ENCODE peak calls at places on chromosomes 11 and 22, in seven cellular contexts. One of them, this sample, is unnamed.

GRCh38 chr11:104254347-104254746 is 90.4 kb upstream of the PDGFD start:
- DNase-seq in activated T-helper 1 cell treated with anti-CD3 and anti-CD28 coated beads, Interleukin-2, amount 50 U/mL, for 16 hours: no peak
- DNase-seq in activated naive CD8-positive, alpha-beta T cell treated with anti-CD3 and anti-CD28 coated beads, Interleukin-2, amount 50 U/mL, for 24 hours: peak
- DNase-seq in T follicular helper cell: no peak
- DNase-seq in non-pigmented ciliary epithelial cell: peak
- DNase-seq in cerebellar nuclear complex: no peak
- DNase-seq in GM18507: peak
- DNase-seq in this sample: no peak

GRCh38 chr11:12123177-12123576 is 12.8 kb downstream of the MICAL2 start:
- DNase-seq in activated T-helper 1 cell treated with anti-CD3 and anti-CD28 coated beads, Interleukin-2, amount 50 U/mL, for 16 hours: no peak
- DNase-seq in activated naive CD8-positive, alpha-beta T cell treated with anti-CD3 and anti-CD28 coated beads, Interleukin-2, amount 50 U/mL, for 24 hours: no peak
- DNase-seq in T follicular helper cell: no peak
- DNase-seq in non-pigmented ciliary epithelial cell: no peak
- DNase-seq in cerebellar nuclear complex: no peak
- DNase-seq in GM18507: no peak
- DNase-seq in this sample: no peak

GRCh38 chr11:83540112-83540675 is 254.0 kb upstream of the CCDC90B start:
- DNase-seq in activated T-helper 1 cell treated with anti-CD3 and anti-CD28 coated beads, Interleukin-2, amount 50 U/mL, for 16 hours: no peak
- DNase-seq in activated naive CD8-positive, alpha-beta T cell treated with anti-CD3 and anti-CD28 coated beads, Interleukin-2, amount 50 U/mL, for 24 hours: no peak
- DNase-seq in T follicular helper cell: no peak
- DNase-seq in non-pigmented ciliary epithelial cell: no peak
- DNase-seq in cerebellar nuclear complex: no peak
- DNase-seq in GM18507: no peak
- DNase-seq in this sample: no peak

GRCh38 chr11:19259487-19260345 is 19.0 kb upstream of the E2F8 start:
- DNase-seq in activated T-helper 1 cell treated with anti-CD3 and anti-CD28 coated beads, Interleukin-2, amount 50 U/mL, for 16 hours: peak
- DNase-seq in activated naive CD8-positive, alpha-beta T cell treated with anti-CD3 and anti-CD28 coated beads, Interleukin-2, amount 50 U/mL, for 24 hours: peak
- DNase-seq in T follicular helper cell: peak
- DNase-seq in non-pigmented ciliary epithelial cell: no peak
- DNase-seq in cerebellar nuclear complex: no peak
- DNase-seq in GM18507: peak
- DNase-seq in this sample: peak

GRCh38 chr11:120564573-120565301 is 53.2 kb downstream of the GRIK4 start:
- DNase-seq in activated T-helper 1 cell treated with anti-CD3 and anti-CD28 coated beads, Interleukin-2, amount 50 U/mL, for 16 hours: peak
- DNase-seq in activated naive CD8-positive, alpha-beta T cell treated with anti-CD3 and anti-CD28 coated beads, Interleukin-2, amount 50 U/mL, for 24 hours: peak
- DNase-seq in T follicular helper cell: no peak
- DNase-seq in non-pigmented ciliary epithelial cell: no peak
- DNase-seq in cerebellar nuclear complex: no peak
- DNase-seq in GM18507: peak
- DNase-seq in this sample: no peak

GRCh38 chr22:23796461-23796860 is 9.7 kb downstream of the SMARCB1 start:
- DNase-seq in activated T-helper 1 cell treated with anti-CD3 and anti-CD28 coated beads, Interleukin-2, amount 50 U/mL, for 16 hours: no peak
- DNase-seq in activated naive CD8-positive, alpha-beta T cell treated with anti-CD3 and anti-CD28 coated beads, Interleukin-2, amount 50 U/mL, for 24 hours: no peak
- DNase-seq in T follicular helper cell: no peak
- DNase-seq in non-pigmented ciliary epithelial cell: no peak
- DNase-seq in cerebellar nuclear complex: no peak
- DNase-seq in GM18507: no peak
- DNase-seq in this sample: no peak

GRCh38 chr22:27347951-27348350 is 453.6 kb downstream of the MN1 start:
- DNase-seq in activated T-helper 1 cell treated with anti-CD3 and anti-CD28 coated beads, Interleukin-2, amount 50 U/mL, for 16 hours: no peak
- DNase-seq in activated naive CD8-positive, alpha-beta T cell treated with anti-CD3 and anti-CD28 coated beads, Interleukin-2, amount 50 U/mL, for 24 hours: no peak
- DNase-seq in T follicular helper cell: no peak
- DNase-seq in non-pigmented ciliary epithelial cell: no peak
- DNase-seq in cerebellar nuclear complex: no peak
- DNase-seq in GM18507: no peak
- DNase-seq in this sample: no peak

GRCh38 chr11:74546752-74547151 is 45.6 kb upstream of the POLD3 start:
- DNase-seq in activated T-helper 1 cell treated with anti-CD3 and anti-CD28 coated beads, Interleukin-2, amount 50 U/mL, for 16 hours: no peak
- DNase-seq in activated naive CD8-positive, alpha-beta T cell treated with anti-CD3 and anti-CD28 coated beads, Interleukin-2, amount 50 U/mL, for 24 hours: no peak
- DNase-seq in T follicular helper cell: no peak
- DNase-seq in non-pigmented ciliary epithelial cell: no peak
- DNase-seq in cerebellar nuclear complex: no peak
- DNase-seq in GM18507: no peak
- DNase-seq in this sample: no peak

GRCh38 chr22:31895317-31896133 is 48.8 kb upstream of the YWHAH start:
- DNase-seq in activated T-helper 1 cell treated with anti-CD3 and anti-CD28 coated beads, Interleukin-2, amount 50 U/mL, for 16 hours: no peak
- DNase-seq in activated naive CD8-positive, alpha-beta T cell treated with anti-CD3 and anti-CD28 coated beads, Interleukin-2, amount 50 U/mL, for 24 hours: no peak
- DNase-seq in T follicular helper cell: no peak
- DNase-seq in non-pigmented ciliary epithelial cell: no peak
- DNase-seq in cerebellar nuclear complex: no peak
- DNase-seq in GM18507: no peak
- DNase-seq in this sample: no peak

GRCh38 chr11:114061053-114062049 is 1.8 kb downstream of the ZBTB16 start:
- DNase-seq in activated T-helper 1 cell treated with anti-CD3 and anti-CD28 coated beads, Interleukin-2, amount 50 U/mL, for 16 hours: no peak
- DNase-seq in activated naive CD8-positive, alpha-beta T cell treated with anti-CD3 and anti-CD28 coated beads, Interleukin-2, amount 50 U/mL, for 24 hours: no peak
- DNase-seq in T follicular helper cell: no peak
- DNase-seq in non-pigmented ciliary epithelial cell: no peak
- DNase-seq in cerebellar nuclear complex: no peak
- DNase-seq in GM18507: no peak
- DNase-seq in this sample: no peak